ENCODE peak calls at places on chromosomes 3 and 15, in ten cellular contexts. H, C, A, K, T, B, L, U, R and F are unnamed samples.

GRCh38 chr3:116264546-116265174 is 180.6 kb downstream of the LSAMP start:
- DNase-seq in H (no peak), C (no peak), A (no peak), K (no peak), T (no peak), B (no peak), L (no peak), U (no peak), R (no peak), F (no peak)

GRCh38 chr3:14352002-14352627 is 50.3 kb upstream of the SLC6A6 start:
- DNase-seq in H (peak; percentile 26), C (no peak), A (no peak), K (peak; percentile 29), T (no peak), B (peak; percentile 26), L (no peak), U (no peak), R (no peak), F (peak; percentile 29)

GRCh38 chr3:120113128-120114116 is 19.2 kb upstream of the GSK3B start:
- DNase-seq in H (peak; percentile 96), C (no peak), A (no peak), K (peak; percentile 86), T (no peak), B (peak; percentile 98), L (peak; percentile 89), U (no peak), R (no peak), F (peak; percentile 94)

GRCh38 chr3:54970895-54971294 is 43.0 kb upstream of the LRTM1 start:
- DNase-seq in H (peak; percentile 48), C (no peak), A (no peak), K (peak; percentile 72), T (no peak), B (no peak), L (no peak), U (no peak), R (no peak), F (peak; percentile 40)

GRCh38 chr3:189981668-189982067 is 139.0 kb downstream of the P3H2 start:
- DNase-seq in H (peak; percentile 98), C (no peak), A (no peak), K (peak; percentile 95), T (no peak), B (peak; percentile 90), L (peak; percentile 7), U (no peak), R (no peak), F (peak; percentile 87)

GRCh38 chr3:196141866-196142673 is 60.2 kb upstream of the TFRC start:
- DNase-seq in H (no peak), C (no peak), A (no peak), K (no peak), T (no peak), B (peak; percentile 66), L (peak; percentile 29), U (no peak), R (no peak), F (no peak)

GRCh38 chr3:31610700-31611275 is 78.1 kb downstream of the STT3B start:
- DNase-seq in H (peak; percentile 32), C (no peak), A (no peak), K (peak; percentile 53), T (peak; percentile 5), B (peak; percentile 77), L (peak; percentile 20), U (peak; percentile 29), R (no peak), F (peak; percentile 53)

GRCh38 chr3:54817628-54818027 is 110.2 kb downstream of the LRTM1 start:
- DNase-seq in H (peak; percentile 40), C (no peak), A (no peak), K (no peak), T (no peak), B (no peak), L (no peak), U (no peak), R (no peak), F (no peak)

GRCh38 chr15:42846647-42847046 is 73.9 kb downstream of the TTBK2 start:
- DNase-seq in H (no peak), C (no peak), A (no peak), K (no peak), T (no peak), B (no peak), L (no peak), U (no peak), R (no peak), F (no peak)